ENCODE peak calls at places on chromosome 19, in ten cellular contexts. One of them, this sample, is unnamed.

GRCh38 chr19:56637976-56638555 is 4.9 kb upstream of the SMIM17 start:
- DNase-seq in NCI-H187: no peak
- DNase-seq in AG09319: no peak
- DNase-seq in ascending aorta: peak; percentile 66
- DNase-seq in K562: peak; percentile 51
- DNase-seq in fibroblast of pulmonary artery: peak; percentile 80
- DNase-seq in substantia nigra: peak; percentile 28
- DNase-seq in stimulated activated CD4-positive, alpha-beta T cell treated with anti-CD3 and anti-CD28 coated beads, Interleukin-2, amount 100 ng/mL, for 48 hours: peak; percentile 33
- DNase-seq in NCI-H1105 treated with DMSO at 0.1 percent for 48 hours: no peak
- DNase-seq in GM06990: no peak
- DNase-seq in this sample: no peak

GRCh38 chr19:32268381-32268780 is 77.0 kb upstream of the ZNF507 start:
- DNase-seq in fibroblast of pulmonary artery: no peak
- DNase-seq in substantia nigra: no peak
- DNase-seq in stimulated activated CD4-positive, alpha-beta T cell treated with anti-CD3 and anti-CD28 coated beads, Interleukin-2, amount 100 ng/mL, for 48 hours: no peak
- DNase-seq in GM06990: no peak
- DNase-seq in NCI-H1105 treated with DMSO at 0.1 percent for 48 hours: no peak
- DNase-seq in ascending aorta: no peak
- DNase-seq in AG09319: no peak
- DNase-seq in NCI-H187: no peak
- DNase-seq in K562: no peak
- DNase-seq in this sample: no peak

GRCh38 chr19:2042485-2043268 is 8.4 kb downstream of the MKNK2 start:
- DNase-seq in substantia nigra: no peak
- DNase-seq in NCI-H1105 treated with DMSO at 0.1 percent for 48 hours: no peak
- DNase-seq in AG09319: no peak
- DNase-seq in fibroblast of pulmonary artery: no peak
- DNase-seq in NCI-H187: no peak
- DNase-seq in GM06990: peak; percentile 46
- DNase-seq in K562: no peak
- DNase-seq in stimulated activated CD4-positive, alpha-beta T cell treated with anti-CD3 and anti-CD28 coated beads, Interleukin-2, amount 100 ng/mL, for 48 hours: no peak
- DNase-seq in ascending aorta: no peak
- DNase-seq in this sample: peak; percentile 25

GRCh38 chr19:7507884-7508283 is 8.0 kb upstream of the ZNF358 start:
- DNase-seq in GM06990: peak; percentile 50
- DNase-seq in AG09319: peak; percentile 40
- DNase-seq in K562: peak; percentile 94
- DNase-seq in fibroblast of pulmonary artery: peak; percentile 82
- DNase-seq in stimulated activated CD4-positive, alpha-beta T cell treated with anti-CD3 and anti-CD28 coated beads, Interleukin-2, amount 100 ng/mL, for 48 hours: no peak
- DNase-seq in NCI-H1105 treated with DMSO at 0.1 percent for 48 hours: no peak
- DNase-seq in ascending aorta: peak; percentile 88
- DNase-seq in substantia nigra: no peak
- DNase-seq in NCI-H187: no peak
- DNase-seq in this sample: no peak

GRCh38 chr19:18861235-18861634 is 29.5 kb downstream of the UPF1 start:
- DNase-seq in GM06990: no peak
- DNase-seq in AG09319: no peak
- DNase-seq in K562: no peak
- DNase-seq in stimulated activated CD4-positive, alpha-beta T cell treated with anti-CD3 and anti-CD28 coated beads, Interleukin-2, amount 100 ng/mL, for 48 hours: no peak
- DNase-seq in NCI-H1105 treated with DMSO at 0.1 percent for 48 hours: no peak
- DNase-seq in substantia nigra: no peak
- DNase-seq in NCI-H187: no peak
- DNase-seq in ascending aorta: no peak
- DNase-seq in fibroblast of pulmonary artery: no peak
- DNase-seq in this sample: no peak

GRCh38 chr19:18282021-18282787 is 782 bp upstream of the JUND start:
- DNase-seq in NCI-H187: no peak
- DNase-seq in stimulated activated CD4-positive, alpha-beta T cell treated with anti-CD3 and anti-CD28 coated beads, Interleukin-2, amount 100 ng/mL, for 48 hours: no peak
- DNase-seq in NCI-H1105 treated with DMSO at 0.1 percent for 48 hours: peak; percentile 92
- DNase-seq in fibroblast of pulmonary artery: no peak
- DNase-seq in AG09319: no peak
- DNase-seq in K562: no peak
- DNase-seq in GM06990: no peak
- DNase-seq in ascending aorta: no peak
- DNase-seq in substantia nigra: no peak
- DNase-seq in this sample: peak; percentile 79

GRCh38 chr19:6076675-6077463 is 33.4 kb downstream of the RFX2 start:
- DNase-seq in ascending aorta: peak; percentile 71
- DNase-seq in fibroblast of pulmonary artery: peak; percentile 87
- DNase-seq in AG09319: peak; percentile 87
- DNase-seq in stimulated activated CD4-positive, alpha-beta T cell treated with anti-CD3 and anti-CD28 coated beads, Interleukin-2, amount 100 ng/mL, for 48 hours: no peak
- DNase-seq in NCI-H1105 treated with DMSO at 0.1 percent for 48 hours: no peak
- DNase-seq in K562: no peak
- DNase-seq in NCI-H187: no peak
- DNase-seq in GM06990: no peak
- DNase-seq in substantia nigra: no peak
- DNase-seq in this sample: no peak

GRCh38 chr19:19651076-19651475 is 7.6 kb upstream of the GMIP start:
- DNase-seq in NCI-H187: no peak
- DNase-seq in AG09319: no peak
- DNase-seq in fibroblast of pulmonary artery: no peak
- DNase-seq in K562: no peak
- DNase-seq in GM06990: no peak
- DNase-seq in NCI-H1105 treated with DMSO at 0.1 percent for 48 hours: no peak
- DNase-seq in stimulated activated CD4-positive, alpha-beta T cell treated with anti-CD3 and anti-CD28 coated beads, Interleukin-2, amount 100 ng/mL, for 48 hours: no peak
- DNase-seq in ascending aorta: no peak
- DNase-seq in substantia nigra: peak; percentile 32
- DNase-seq in this sample: no peak

GRCh38 chr19:43438291-43439162 is 23.8 kb downstream of the TEX101 start:
- DNase-seq in NCI-H1105 treated with DMSO at 0.1 percent for 48 hours: no peak
- DNase-seq in AG09319: peak; percentile 95
- DNase-seq in GM06990: no peak
- DNase-seq in stimulated activated CD4-positive, alpha-beta T cell treated with anti-CD3 and anti-CD28 coated beads, Interleukin-2, amount 100 ng/mL, for 48 hours: no peak
- DNase-seq in NCI-H187: no peak
- DNase-seq in K562: no peak
- DNase-seq in substantia nigra: no peak
- DNase-seq in fibroblast of pulmonary artery: peak; percentile 88
- DNase-seq in ascending aorta: no peak
- DNase-seq in this sample: no peak

GRCh38 chr19:48006762-48007161 is 12.3 kb downstream of the ELSPBP1 start:
- DNase-seq in AG09319: no peak
- DNase-seq in K562: peak; percentile 36
- DNase-seq in NCI-H1105 treated with DMSO at 0.1 percent for 48 hours: no peak
- DNase-seq in ascending aorta: no peak
- DNase-seq in fibroblast of pulmonary artery: no peak
- DNase-seq in stimulated activated CD4-positive, alpha-beta T cell treated with anti-CD3 and anti-CD28 coated beads, Interleukin-2, amount 100 ng/mL, for 48 hours: peak; percentile 13
- DNase-seq in NCI-H187: no peak
- DNase-seq in GM06990: no peak
- DNase-seq in substantia nigra: no peak
- DNase-seq in this sample: no peak

GRCh38 chr19:18290250-18291018 is 9.0 kb upstream of the JUND start:
- DNase-seq in ascending aorta: peak; percentile 79
- DNase-seq in AG09319: no peak
- DNase-seq in substantia nigra: no peak
- DNase-seq in NCI-H187: no peak
- DNase-seq in K562: peak; percentile 37
- DNase-seq in NCI-H1105 treated with DMSO at 0.1 percent for 48 hours: no peak
- DNase-seq in fibroblast of pulmonary artery: peak; percentile 60
- DNase-seq in stimulated activated CD4-positive, alpha-beta T cell treated with anti-CD3 and anti-CD28 coated beads, Interleukin-2, amount 100 ng/mL, for 48 hours: peak; percentile 85
- DNase-seq in GM06990: peak; percentile 84
- DNase-seq in this sample: no peak

GRCh38 chr19:3047307-3048189 is 14.7 kb downstream of the TLE5 start:
- DNase-seq in AG09319: no peak
- DNase-seq in GM06990: no peak
- DNase-seq in NCI-H1105 treated with DMSO at 0.1 percent for 48 hours: no peak
- DNase-seq in NCI-H187: peak; percentile 68
- DNase-seq in fibroblast of pulmonary artery: peak; percentile 71
- DNase-seq in K562: peak; percentile 95
- DNase-seq in stimulated activated CD4-positive, alpha-beta T cell treated with anti-CD3 and anti-CD28 coated beads, Interleukin-2, amount 100 ng/mL, for 48 hours: peak; percentile 61
- DNase-seq in substantia nigra: no peak
- DNase-seq in ascending aorta: peak; percentile 93
- DNase-seq in this sample: peak; percentile 63

GRCh38 chr19:39110263-39110967 is 15.2 kb upstream of the PAK4 start:
- DNase-seq in stimulated activated CD4-positive, alpha-beta T cell treated with anti-CD3 and anti-CD28 coated beads, Interleukin-2, amount 100 ng/mL, for 48 hours: peak; percentile 79
- DNase-seq in AG09319: no peak
- DNase-seq in ascending aorta: no peak
- DNase-seq in NCI-H187: no peak
- DNase-seq in NCI-H1105 treated with DMSO at 0.1 percent for 48 hours: peak; percentile 62
- DNase-seq in K562: peak; percentile 71
- DNase-seq in substantia nigra: no peak
- DNase-seq in GM06990: no peak
- DNase-seq in fibroblast of pulmonary artery: peak; percentile 39
- DNase-seq in this sample: no peak

GRCh38 chr19:17725422-17726078 is 6.3 kb downstream of the MAP1S start:
- DNase-seq in K562: peak; percentile 42
- DNase-seq in NCI-H187: no peak
- DNase-seq in fibroblast of pulmonary artery: no peak
- DNase-seq in AG09319: no peak
- DNase-seq in ascending aorta: no peak
- DNase-seq in GM06990: no peak
- DNase-seq in stimulated activated CD4-positive, alpha-beta T cell treated with anti-CD3 and anti-CD28 coated beads, Interleukin-2, amount 100 ng/mL, for 48 hours: no peak
- DNase-seq in substantia nigra: no peak
- DNase-seq in NCI-H1105 treated with DMSO at 0.1 percent for 48 hours: no peak
- DNase-seq in this sample: no peak

GRCh38 chr19:50290775-50291174 is 38.4 kb downstream of the KCNC3 start:
- DNase-seq in NCI-H187: no peak
- DNase-seq in stimulated activated CD4-positive, alpha-beta T cell treated with anti-CD3 and anti-CD28 coated beads, Interleukin-2, amount 100 ng/mL, for 48 hours: no peak
- DNase-seq in ascending aorta: no peak
- DNase-seq in NCI-H1105 treated with DMSO at 0.1 percent for 48 hours: no peak
- DNase-seq in fibroblast of pulmonary artery: no peak
- DNase-seq in GM06990: no peak
- DNase-seq in AG09319: no peak
- DNase-seq in K562: no peak
- DNase-seq in substantia nigra: no peak
- DNase-seq in this sample: no peak

GRCh38 chr19:40613669-40614594 is 12.8 kb downstream of the LTBP4 start:
- DNase-seq in stimulated activated CD4-positive, alpha-beta T cell treated with anti-CD3 and anti-CD28 coated beads, Interleukin-2, amount 100 ng/mL, for 48 hours: peak; percentile 80
- DNase-seq in fibroblast of pulmonary artery: peak; percentile 86
- DNase-seq in K562: peak; percentile 90
- DNase-seq in GM06990: peak; percentile 88
- DNase-seq in AG09319: no peak
- DNase-seq in NCI-H187: peak; percentile 96
- DNase-seq in ascending aorta: peak; percentile 80
- DNase-seq in NCI-H1105 treated with DMSO at 0.1 percent for 48 hours: peak; percentile 87
- DNase-seq in substantia nigra: no peak
- DNase-seq in this sample: peak; percentile 37

GRCh38 chr19:50300814-50301606 is 28.2 kb downstream of the KCNC3 start:
- DNase-seq in K562: no peak
- DNase-seq in substantia nigra: no peak
- DNase-seq in GM06990: peak; percentile 33
- DNase-seq in ascending aorta: no peak
- DNase-seq in AG09319: no peak
- DNase-seq in NCI-H187: no peak
- DNase-seq in fibroblast of pulmonary artery: peak; percentile 80
- DNase-seq in NCI-H1105 treated with DMSO at 0.1 percent for 48 hours: no peak
- DNase-seq in stimulated activated CD4-positive, alpha-beta T cell treated with anti-CD3 and anti-CD28 coated beads, Interleukin-2, amount 100 ng/mL, for 48 hours: no peak
- DNase-seq in this sample: no peak